ENCODE peak calls at places on chromosomes 3 and 15, in six cellular contexts. M, H, D, I, C and E are unnamed samples.

GRCh38 chr15:29695486-29696167 is 126.6 kb downstream of the TJP1 start:
- DNase-seq in H (no peak), D (no peak), M (peak; percentile 38), C (no peak), I (no peak), E (no peak)

GRCh38 chr15:39413558-39413957 is 167.3 kb upstream of the THBS1 start:
- DNase-seq in D (no peak), H (no peak), C (no peak), I (no peak), M (no peak), E (no peak)

GRCh38 chr3:48432411-48433371 is 2.8 kb upstream of the PLXNB1 start:
- DNase-seq in H (no peak), D (no peak), M (no peak), I (no peak), C (no peak), E (peak; percentile 47)

GRCh38 chr3:17227472-17227871 is 342.7 kb downstream of the PLCL2 start:
- DNase-seq in H (no peak), D (no peak), I (no peak), C (no peak), M (no peak), E (no peak)

GRCh38 chr3:10547841-10548783 is 42.7 kb upstream of the ATP2B2 start:
- DNase-seq in D (no peak), M (no peak), H (peak; percentile 12), I (no peak), C (no peak), E (no peak)

GRCh38 chr3:190051643-190052042 is 69.1 kb downstream of the P3H2 start:
- DNase-seq in I (no peak), D (no peak), H (no peak), M (no peak), C (no peak), E (no peak)

GRCh38 chr15:85625856-85626255 is 168.9 kb downstream of the KLHL25 start:
- DNase-seq in H (no peak), C (no peak), M (peak; percentile 53), D (peak; percentile 31), I (no peak), E (peak; percentile 87)

GRCh38 chr3:99471353-99472323 is 166.8 kb upstream of the COL8A1 start:
- DNase-seq in D (no peak), C (peak; percentile 60), I (no peak), H (no peak), M (no peak), E (no peak)

GRCh38 chr3:142088522-142088921 is 60.8 kb downstream of the TFDP2 start:
- DNase-seq in M (no peak), D (no peak), C (no peak), H (no peak), I (no peak), E (peak; percentile 3)

GRCh38 chr15:74025436-74025835 is 30.9 kb downstream of the PML start:
- DNase-seq in D (no peak), I (peak; percentile 25), C (no peak), H (no peak), M (no peak), E (peak; percentile 55)

GRCh38 chr15:63501256-63502089 is 2.9 kb upstream of the USP3 start:
- DNase-seq in M (no peak), H (peak; percentile 87), C (peak; percentile 89), D (no peak), I (peak; percentile 88), E (peak; percentile 93)